ENCODE peak calls at places on chromosome 4, in seven cellular contexts. U is cardiac muscle cell, D is upper lobe of right lung, Q is foreskin fibroblast, X is WERI-Rb-1, O is psoas muscle, C is heart left ventricle. B is an unnamed sample.

GRCh38 chr4:176656108-176656507 is 136.6 kb downstream of the VEGFC start:
- DNase-seq in Q (peak), C (no peak), X (no peak), O (no peak), U (no peak), D (no peak), B (no peak)

GRCh38 chr4:112381996-112382692 is 85.0 kb downstream of the ALPK1 start:
- DNase-seq in X (no peak), O (no peak), D (no peak), C (no peak), Q (no peak), U (no peak), B (no peak)

GRCh38 chr4:67765928-67766327 is 11.7 kb upstream of the GNRHR start:
- DNase-seq in Q (peak), D (no peak), O (no peak), U (no peak), C (no peak), X (no peak), B (no peak)

GRCh38 chr4:36863601-36864000 is 380.9 kb upstream of the NWD2 start:
- DNase-seq in U (no peak), C (no peak), Q (no peak), O (no peak), D (no peak), X (no peak), B (no peak)

GRCh38 chr4:48388504-48389154 is 47.3 kb downstream of the SLAIN2 start:
- DNase-seq in Q (peak), D (no peak), C (no peak), X (no peak), U (no peak), O (no peak), B (no peak)

GRCh38 chr4:180695851-180696250 is 1547.4 kb upstream of the TENM3 start:
- DNase-seq in U (no peak), X (no peak), O (no peak), D (no peak), C (no peak), Q (no peak), B (no peak)

GRCh38 chr4:109560687-109561452 is 824 bp downstream of the MCUB start:
- DNase-seq in D (no peak), U (peak), X (peak), Q (peak), O (peak), C (peak), B (peak)

GRCh38 chr4:160514126-160514525 is 1411.2 kb downstream of the RAPGEF2 start:
- DNase-seq in X (no peak), C (no peak), O (no peak), Q (no peak), U (no peak), D (no peak), B (no peak)

GRCh38 chr4:2060578-2061207 is 1.6 kb downstream of the NAT8L start:
- DNase-seq in U (peak), D (no peak), X (no peak), Q (no peak), O (peak), C (peak), B (no peak)

GRCh38 chr4:8035371-8035780 is 95.7 kb upstream of the AFAP1 start:
- DNase-seq in Q (no peak), X (no peak), U (no peak), O (no peak), D (no peak), C (no peak), B (no peak)

GRCh38 chr4:116400480-116400879 is 684.9 kb downstream of the TRAM1L1 start:
- DNase-seq in X (no peak), C (no peak), D (no peak), Q (peak), U (no peak), O (no peak), B (no peak)

GRCh38 chr4:147730333-147730732 is 1.6 kb upstream of the ARHGAP10 start:
- DNase-seq in D (no peak), X (no peak), Q (no peak), C (no peak), O (no peak), U (no peak), B (no peak)

GRCh38 chr4:152926959-152927358 is 9.2 kb upstream of the FHDC1 start:
- DNase-seq in O (no peak), C (no peak), D (no peak), Q (no peak), U (no peak), X (no peak), B (no peak)

GRCh38 chr4:154506253-154506652 is 14.7 kb upstream of the DCHS2 start:
- DNase-seq in O (no peak), D (no peak), C (no peak), U (peak), X (no peak), Q (peak), B (no peak)

GRCh38 chr4:105551968-105552746 is at the start of gene ARHGEF38:
- DNase-seq in Q (peak), O (no peak), C (no peak), U (no peak), X (no peak), D (peak), B (no peak)

GRCh38 chr4:152620218-152620617 is 59.6 kb downstream of the TMEM154 start:
- DNase-seq in X (no peak), D (no peak), C (no peak), Q (no peak), U (no peak), O (no peak), B (no peak)

GRCh38 chr4:183823394-183823793 is 81.7 kb upstream of the STOX2 start:
- DNase-seq in U (no peak), Q (peak), D (no peak), C (no peak), O (peak), X (no peak), B (peak)

GRCh38 chr4:6095023-6095817 is 77.0 kb upstream of the C4orf50 start:
- DNase-seq in U (no peak), Q (no peak), D (no peak), C (no peak), X (no peak), O (no peak), B (no peak)

GRCh38 chr4:141645611-141646340 is 9.4 kb downstream of the IL15 start:
- DNase-seq in X (peak), Q (peak), C (no peak), U (no peak), O (no peak), D (no peak), B (no peak)

GRCh38 chr4:36325499-36325898 is 44.1 kb downstream of the DTHD1 start:
- DNase-seq in U (no peak), D (no peak), Q (no peak), X (no peak), C (no peak), O (no peak), B (no peak)

GRCh38 chr4:5638976-5639375 is 69.4 kb downstream of the EVC2 start:
- DNase-seq in X (no peak), C (no peak), Q (peak), O (no peak), D (no peak), U (no peak), B (no peak)

GRCh38 chr4:83603130-83603529 is 67.2 kb downstream of the GPAT3 start:
- DNase-seq in O (no peak), X (no peak), C (no peak), D (no peak), U (no peak), Q (no peak), B (no peak)

GRCh38 chr4:82688091-82688815 is 110.3 kb downstream of the SCD5 start:
- DNase-seq in O (no peak), Q (no peak), U (no peak), X (no peak), D (no peak), C (no peak), B (no peak)

GRCh38 chr4:147733614-147734344 is 1.9 kb downstream of the ARHGAP10 start:
- DNase-seq in Q (peak), U (peak), X (peak), O (peak), D (no peak), C (no peak), B (peak)

GRCh38 chr4:164536829-164537228 is 217.1 kb upstream of the SMIM31 start:
- DNase-seq in U (peak), X (peak), D (no peak), Q (peak), C (no peak), O (peak), B (no peak)

GRCh38 chr4:78337216-78337615 is 214.4 kb upstream of the ANXA3 start:
- DNase-seq in Q (peak), O (no peak), D (no peak), C (no peak), U (no peak), X (no peak), B (no peak)

GRCh38 chr4:58658701-58659100 is 1548.5 kb upstream of the IGFBP7 start:
- DNase-seq in X (no peak), Q (no peak), U (no peak), D (no peak), O (no peak), C (no peak), B (no peak)

GRCh38 chr4:145679520-145679919 is 426 bp upstream of the C4orf51 start:
- DNase-seq in X (peak), D (no peak), C (no peak), O (peak), Q (peak), U (peak), B (no peak)

GRCh38 chr4:118354913-118355312 is 2.1 kb upstream of the PRSS12 start:
- DNase-seq in O (no peak), C (no peak), Q (peak), X (no peak), D (no peak), U (no peak), B (no peak)

GRCh38 chr4:41268024-41268423 is 11.3 kb downstream of the UCHL1 start:
- DNase-seq in O (no peak), C (no peak), X (no peak), U (no peak), Q (peak), D (no peak), B (no peak)

GRCh38 chr4:6250235-6250983 is 19.2 kb upstream of the WFS1 start:
- DNase-seq in D (no peak), U (peak), C (peak), O (no peak), Q (peak), X (peak), B (peak)

GRCh38 chr4:119087656-119088055 is 48.0 kb upstream of the MYOZ2 start:
- DNase-seq in C (no peak), D (no peak), Q (no peak), O (no peak), U (no peak), X (no peak), B (no peak)

GRCh38 chr4:129804458-129804981 is 708.6 kb downstream of the C4orf33 start:
- DNase-seq in D (no peak), O (no peak), C (no peak), U (no peak), Q (no peak), X (no peak), B (no peak)

GRCh38 chr4:94434505-94434904 is 17.2 kb upstream of the PDLIM5 start:
- DNase-seq in U (no peak), C (no peak), X (no peak), Q (no peak), D (no peak), O (no peak), B (no peak)

GRCh38 chr4:175443547-175443946 is 368.5 kb downstream of the GPM6A start:
- DNase-seq in U (no peak), X (no peak), Q (no peak), C (no peak), D (no peak), O (no peak), B (no peak)
- TF ChIP-seq CTCF in U (no peak), X (peak), Q (no peak), C (no peak), D (no peak), O (no peak), B (no peak)

GRCh38 chr4:186840771-186841301 is 117.2 kb upstream of the FAT1 start:
- DNase-seq in X (no peak), O (peak), Q (no peak), C (no peak), D (no peak), U (no peak), B (peak)
- H3K4me3 ChIP-seq in X (no peak), O (peak), Q (no peak), C (no peak), D (peak), U (no peak), B (peak)

GRCh38 chr4:39154009-39154408 is 28.3 kb upstream of the WDR19 start:
- DNase-seq in D (no peak), X (no peak), U (no peak), C (no peak), Q (no peak), O (no peak), B (no peak)
- TF ChIP-seq CTCF in D (no peak), X (no peak), U (no peak), C (no peak), Q (no peak), O (no peak), B (no peak)

GRCh38 chr4:25088342-25088952 is 57.7 kb upstream of the LGI2 start:
- DNase-seq in Q (peak), O (no peak), U (peak), X (peak), D (no peak), C (peak), B (peak)
- H3K4me3 ChIP-seq in Q (peak), O (peak), U (no peak), X (peak), D (peak), C (peak), B (peak)

GRCh38 chr4:52910115-52910514 is 48.0 kb downstream of the RASL11B start:
- DNase-seq in X (no peak), U (no peak), D (no peak), Q (no peak), O (no peak), C (no peak), B (no peak)
- TF ChIP-seq CTCF in X (no peak), U (no peak), D (no peak), Q (no peak), O (no peak), C (no peak), B (no peak)

B was measured in heart right ventricle.